ENCODE peak calls at places on chromosomes 6 and 20, in five cellular contexts. One of them, this sample, is unnamed.

GRCh38 chr20:16446246-16446645 is 127.0 kb downstream of the KIF16B start:
- DNase-seq in mammary epithelial cell: no peak
- DNase-seq in thyroid gland: no peak
- DNase-seq in SJSA1: no peak
- DNase-seq in left ventricle myocardium inferior: no peak
- DNase-seq in this sample: no peak

GRCh38 chr20:25533920-25534700 is 51.2 kb downstream of the NINL start:
- DNase-seq in SJSA1: no peak
- DNase-seq in thyroid gland: no peak
- DNase-seq in mammary epithelial cell: no peak
- DNase-seq in left ventricle myocardium inferior: no peak
- DNase-seq in this sample: no peak

GRCh38 chr6:138323821-138324220 is 53.9 kb upstream of the SMIM28 start:
- DNase-seq in mammary epithelial cell: no peak
- DNase-seq in left ventricle myocardium inferior: no peak
- DNase-seq in SJSA1: no peak
- DNase-seq in thyroid gland: no peak
- DNase-seq in this sample: no peak

GRCh38 chr6:14661188-14661587 is 543.6 kb downstream of the CD83 start:
- DNase-seq in SJSA1: no peak
- DNase-seq in left ventricle myocardium inferior: no peak
- DNase-seq in thyroid gland: peak; percentile 40
- DNase-seq in mammary epithelial cell: peak; percentile 25
- DNase-seq in this sample: no peak

GRCh38 chr6:128204621-128205020 is 303.8 kb upstream of the THEMIS start:
- DNase-seq in left ventricle myocardium inferior: no peak
- DNase-seq in thyroid gland: no peak
- DNase-seq in SJSA1: no peak
- DNase-seq in mammary epithelial cell: peak; percentile 44
- DNase-seq in this sample: no peak

GRCh38 chr20:31842471-31843157 is 2.8 kb downstream of the FOXS1 start:
- DNase-seq in thyroid gland: no peak
- DNase-seq in SJSA1: peak; percentile 62
- DNase-seq in left ventricle myocardium inferior: peak; percentile 77
- DNase-seq in mammary epithelial cell: no peak
- DNase-seq in this sample: no peak

GRCh38 chr6:47059216-47059885 is 17.2 kb upstream of the ADGRF1 start:
- DNase-seq in SJSA1: no peak
- DNase-seq in thyroid gland: no peak
- DNase-seq in left ventricle myocardium inferior: no peak
- DNase-seq in mammary epithelial cell: peak; percentile 87
- DNase-seq in this sample: peak; percentile 14

GRCh38 chr20:15643713-15644112 is 929.5 kb downstream of the KIF16B start:
- DNase-seq in thyroid gland: no peak
- DNase-seq in SJSA1: no peak
- DNase-seq in left ventricle myocardium inferior: no peak
- DNase-seq in mammary epithelial cell: no peak
- DNase-seq in this sample: peak; percentile 43

GRCh38 chr6:112010328-112010727 is 43.6 kb upstream of the CCN6 start:
- DNase-seq in mammary epithelial cell: peak; percentile 21
- DNase-seq in thyroid gland: no peak
- DNase-seq in left ventricle myocardium inferior: no peak
- DNase-seq in SJSA1: no peak
- DNase-seq in this sample: no peak

GRCh38 chr20:43936371-43936770 is 21.7 kb downstream of the TOX2 start:
- DNase-seq in left ventricle myocardium inferior: no peak
- DNase-seq in thyroid gland: no peak
- DNase-seq in SJSA1: no peak
- DNase-seq in mammary epithelial cell: peak; percentile 43
- DNase-seq in this sample: peak; percentile 72

GRCh38 chr6:23244300-23244699 is 674.9 kb downstream of the HDGFL1 start:
- DNase-seq in SJSA1: no peak
- DNase-seq in mammary epithelial cell: peak; percentile 48
- DNase-seq in thyroid gland: no peak
- DNase-seq in left ventricle myocardium inferior: no peak
- DNase-seq in this sample: no peak

GRCh38 chr6:105646391-105646867 is 243.5 kb upstream of the PREP start:
- DNase-seq in left ventricle myocardium inferior: no peak
- DNase-seq in thyroid gland: no peak
- DNase-seq in mammary epithelial cell: peak; percentile 68
- DNase-seq in SJSA1: no peak
- DNase-seq in this sample: no peak

GRCh38 chr20:50645253-50646068 is 45.9 kb downstream of the RIPOR3 start:
- DNase-seq in thyroid gland: no peak
- DNase-seq in mammary epithelial cell: peak; percentile 95
- DNase-seq in left ventricle myocardium inferior: peak; percentile 58
- DNase-seq in SJSA1: peak; percentile 99
- DNase-seq in this sample: no peak

GRCh38 chr20:9474835-9475413 is 39.5 kb upstream of the LAMP5 start:
- DNase-seq in mammary epithelial cell: no peak
- DNase-seq in thyroid gland: no peak
- DNase-seq in SJSA1: no peak
- DNase-seq in left ventricle myocardium inferior: no peak
- DNase-seq in this sample: no peak

GRCh38 chr6:156174026-156174880 is 602.9 kb upstream of the ARID1B start:
- DNase-seq in SJSA1: no peak
- DNase-seq in mammary epithelial cell: peak; percentile 3
- DNase-seq in thyroid gland: no peak
- DNase-seq in left ventricle myocardium inferior: no peak
- DNase-seq in this sample: no peak

GRCh38 chr6:5905431-5906339 is 101.0 kb downstream of the NRN1 start:
- DNase-seq in thyroid gland: peak; percentile 69
- DNase-seq in SJSA1: peak; percentile 77
- DNase-seq in left ventricle myocardium inferior: peak; percentile 80
- DNase-seq in mammary epithelial cell: peak; percentile 84
- DNase-seq in this sample: no peak

GRCh38 chr6:146950351-146950835 is 253.8 kb upstream of the STXBP5 start:
- DNase-seq in mammary epithelial cell: no peak
- DNase-seq in SJSA1: no peak
- DNase-seq in thyroid gland: no peak
- DNase-seq in left ventricle myocardium inferior: no peak
- DNase-seq in this sample: no peak

GRCh38 chr6:125748534-125749111 is 809 bp upstream of the HEY2 start:
- DNase-seq in thyroid gland: no peak
- DNase-seq in SJSA1: no peak
- DNase-seq in left ventricle myocardium inferior: no peak
- DNase-seq in mammary epithelial cell: peak; percentile 29
- DNase-seq in this sample: peak; percentile 49

GRCh38 chr20:44723391-44723790 is 8.2 kb downstream of the CCN5 start:
- DNase-seq in thyroid gland: no peak
- DNase-seq in left ventricle myocardium inferior: no peak
- DNase-seq in mammary epithelial cell: no peak
- DNase-seq in SJSA1: peak; percentile 63
- DNase-seq in this sample: no peak

GRCh38 chr6:44660561-44661220 is 273.2 kb downstream of the CDC5L start:
- DNase-seq in SJSA1: no peak
- DNase-seq in mammary epithelial cell: no peak
- DNase-seq in thyroid gland: no peak
- DNase-seq in left ventricle myocardium inferior: no peak
- DNase-seq in this sample: no peak

GRCh38 chr6:42368156-42368555 is 83.6 kb downstream of the TRERF1 start:
- DNase-seq in left ventricle myocardium inferior: no peak
- DNase-seq in SJSA1: no peak
- DNase-seq in mammary epithelial cell: no peak
- DNase-seq in thyroid gland: no peak
- DNase-seq in this sample: no peak

GRCh38 chr6:86193821-86194220 is 551.1 kb upstream of the SYNCRIP start:
- DNase-seq in thyroid gland: no peak
- DNase-seq in left ventricle myocardium inferior: no peak
- DNase-seq in SJSA1: no peak
- DNase-seq in mammary epithelial cell: no peak
- DNase-seq in this sample: no peak

GRCh38 chr6:138346302-138347195 is 31.2 kb upstream of the SMIM28 start:
- DNase-seq in SJSA1: no peak
- DNase-seq in thyroid gland: no peak
- DNase-seq in mammary epithelial cell: peak; percentile 39
- DNase-seq in left ventricle myocardium inferior: no peak
- DNase-seq in this sample: no peak

GRCh38 chr20:50335105-50335504 is 144.5 kb downstream of the CEBPB start:
- DNase-seq in thyroid gland: peak; percentile 65
- DNase-seq in SJSA1: no peak
- DNase-seq in mammary epithelial cell: peak; percentile 71
- DNase-seq in left ventricle myocardium inferior: no peak
- DNase-seq in this sample: peak; percentile 70

GRCh38 chr6:31631681-31632278 is 11.3 kb downstream of the PRRC2A start:
- DNase-seq in SJSA1: no peak
- DNase-seq in left ventricle myocardium inferior: no peak
- DNase-seq in mammary epithelial cell: no peak
- DNase-seq in thyroid gland: no peak
- DNase-seq in this sample: no peak
- H3K36me3 ChIP-seq in SJSA1: peaks cover 99% of the 10 kb centered on the region
- H3K36me3 ChIP-seq in left ventricle myocardium inferior: peaks cover 100% of the 10 kb centered on the region
- H3K36me3 ChIP-seq in mammary epithelial cell: peaks cover 55% of the 10 kb centered on the region
- H3K36me3 ChIP-seq in thyroid gland: peaks cover 99% of the 10 kb centered on the region
- H3K36me3 ChIP-seq in this sample: peaks cover 72% of the 10 kb centered on the region

DNA sequence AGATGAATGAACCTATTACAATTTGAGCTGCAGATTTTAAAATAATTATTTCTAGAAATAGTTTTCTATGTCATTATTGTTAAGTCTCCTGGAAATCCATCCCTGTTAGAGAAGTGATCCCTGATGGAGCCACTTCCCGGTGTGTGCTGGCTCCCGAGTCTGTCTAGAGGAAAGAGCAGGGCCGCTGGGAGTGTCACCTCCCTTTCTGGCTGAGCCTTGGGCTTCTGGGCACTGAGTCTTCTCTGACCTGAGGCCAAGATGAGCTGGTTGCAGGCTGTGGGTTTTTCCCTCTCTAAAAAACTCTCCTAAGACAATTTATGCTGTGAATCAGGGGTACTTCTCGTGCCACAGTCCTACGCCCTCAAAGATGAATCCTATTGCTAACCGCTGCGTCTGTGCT is 28.8 kb upstream of the TCFL5 start:
- DNase-seq in left ventricle myocardium inferior: no peak
- DNase-seq in mammary epithelial cell: no peak
- DNase-seq in SJSA1: no peak
- DNase-seq in thyroid gland: no peak
- DNase-seq in this sample: no peak
- H3K36me3 ChIP-seq in left ventricle myocardium inferior: peaks cover 88% of the 10 kb centered on the region
- H3K36me3 ChIP-seq in mammary epithelial cell: peaks cover 68% of the 10 kb centered on the region
- H3K36me3 ChIP-seq in SJSA1: peaks cover 94% of the 10 kb centered on the region
- H3K36me3 ChIP-seq in thyroid gland: peaks cover 79% of the 10 kb centered on the region
- H3K36me3 ChIP-seq in this sample: peaks cover 68% of the 10 kb centered on the region

GRCh38 chr6:170251776-170252571 is 38.9 kb downstream of the DLL1 start:
- DNase-seq in left ventricle myocardium inferior: no peak
- DNase-seq in SJSA1: no peak
- DNase-seq in thyroid gland: no peak
- DNase-seq in mammary epithelial cell: no peak
- DNase-seq in this sample: no peak

GRCh38 chr6:170250981-170251775 is 39.7 kb downstream of the DLL1 start:
- DNase-seq in mammary epithelial cell: no peak
- DNase-seq in thyroid gland: no peak
- DNase-seq in left ventricle myocardium inferior: no peak
- DNase-seq in SJSA1: no peak
- DNase-seq in this sample: no peak

GRCh38 chr6:170253910-170254269 is 37.0 kb downstream of the DLL1 start:
- DNase-seq in SJSA1: no peak
- DNase-seq in mammary epithelial cell: no peak
- DNase-seq in thyroid gland: no peak
- DNase-seq in left ventricle myocardium inferior: no peak
- DNase-seq in this sample: no peak

GRCh38 chr6:170254315-170255213 is 36.3 kb downstream of the DLL1 start:
- DNase-seq in mammary epithelial cell: no peak
- DNase-seq in SJSA1: no peak
- DNase-seq in left ventricle myocardium inferior: no peak
- DNase-seq in thyroid gland: no peak
- DNase-seq in this sample: no peak

DNA sequence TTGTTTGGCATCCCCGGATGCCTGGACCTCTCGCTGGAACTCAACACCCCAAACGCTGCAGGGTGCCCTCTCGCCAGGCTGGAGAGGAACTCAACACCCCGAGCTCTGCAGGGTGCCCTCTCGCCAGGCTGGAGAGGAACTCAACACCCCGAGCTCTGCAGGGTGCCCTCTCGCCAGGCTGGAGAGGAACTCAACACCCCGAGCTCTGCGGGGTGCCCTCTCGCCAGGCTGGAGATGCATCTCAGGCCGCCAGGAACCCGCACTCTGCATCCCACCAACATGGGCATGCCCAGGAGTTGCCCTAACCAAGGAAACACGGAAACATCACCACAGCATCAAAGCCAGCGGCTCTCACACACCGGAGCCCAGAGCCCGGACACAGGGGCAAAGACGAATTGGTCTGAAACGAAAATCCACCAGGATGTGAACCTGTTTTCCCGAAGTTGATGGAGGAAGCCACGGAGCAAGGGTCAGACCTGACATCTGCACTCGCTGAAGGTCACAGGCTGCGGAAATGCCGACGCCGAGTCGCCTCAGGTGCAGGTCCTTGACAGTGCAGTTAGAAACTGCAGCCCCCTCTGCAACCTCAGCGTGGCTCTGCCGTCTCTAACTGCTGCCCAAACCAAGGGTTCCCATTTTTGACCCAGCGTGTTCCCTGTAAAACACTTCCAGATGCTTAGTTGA is 37.5 kb downstream of the DLL1 start:
- DNase-seq in thyroid gland: no peak
- DNase-seq in left ventricle myocardium inferior: no peak
- DNase-seq in mammary epithelial cell: no peak
- DNase-seq in SJSA1: no peak
- DNase-seq in this sample: no peak
- H3K36me3 ChIP-seq in thyroid gland: no peaks in the 10 kb centered on the region
- H3K36me3 ChIP-seq in left ventricle myocardium inferior: no peaks in the 10 kb centered on the region
- H3K36me3 ChIP-seq in mammary epithelial cell: no peaks in the 10 kb centered on the region
- H3K36me3 ChIP-seq in SJSA1: no peaks in the 10 kb centered on the region
- H3K36me3 ChIP-seq in this sample: no peaks in the 10 kb centered on the region

GRCh38 chr6:11536795-11537194 is 754 bp upstream of the TMEM170B start:
- DNase-seq in mammary epithelial cell: no peak
- DNase-seq in SJSA1: no peak
- DNase-seq in left ventricle myocardium inferior: no peak
- DNase-seq in thyroid gland: peak; percentile 25
- DNase-seq in this sample: no peak
- H3K36me3 ChIP-seq in mammary epithelial cell: no peaks in the 10 kb centered on the region
- H3K36me3 ChIP-seq in SJSA1: no peaks in the 10 kb centered on the region
- H3K36me3 ChIP-seq in left ventricle myocardium inferior: no peaks in the 10 kb centered on the region
- H3K36me3 ChIP-seq in thyroid gland: no peaks in the 10 kb centered on the region
- H3K36me3 ChIP-seq in this sample: no peaks in the 10 kb centered on the region

GRCh38 chr6:168260385-168260987 is 59.1 kb downstream of the DACT2 start:
- DNase-seq in left ventricle myocardium inferior: no peak
- DNase-seq in thyroid gland: no peak
- DNase-seq in mammary epithelial cell: no peak
- DNase-seq in SJSA1: no peak
- DNase-seq in this sample: no peak

GRCh38 chr6:168256940-168257339 is 62.6 kb downstream of the DACT2 start:
- DNase-seq in mammary epithelial cell: no peak
- DNase-seq in SJSA1: peak; percentile 1
- DNase-seq in thyroid gland: no peak
- DNase-seq in left ventricle myocardium inferior: no peak
- DNase-seq in this sample: no peak

GRCh38 chr6:168252267-168252666 is 67.3 kb downstream of the DACT2 start:
- DNase-seq in left ventricle myocardium inferior: no peak
- DNase-seq in SJSA1: peak; percentile 23
- DNase-seq in thyroid gland: no peak
- DNase-seq in mammary epithelial cell: no peak
- DNase-seq in this sample: no peak

GRCh38 chr6:168258795-168259194 is 60.8 kb downstream of the DACT2 start:
- DNase-seq in thyroid gland: no peak
- DNase-seq in SJSA1: peak; percentile 9
- DNase-seq in left ventricle myocardium inferior: no peak
- DNase-seq in mammary epithelial cell: no peak
- DNase-seq in this sample: no peak

GRCh38 chr6:168255283-168255881 is 64.2 kb downstream of the DACT2 start:
- DNase-seq in thyroid gland: no peak
- DNase-seq in mammary epithelial cell: no peak
- DNase-seq in left ventricle myocardium inferior: no peak
- DNase-seq in SJSA1: peak; percentile 23
- DNase-seq in this sample: no peak
- H3K36me3 ChIP-seq in thyroid gland: no peaks in the 10 kb centered on the region
- H3K36me3 ChIP-seq in mammary epithelial cell: no peaks in the 10 kb centered on the region
- H3K36me3 ChIP-seq in left ventricle myocardium inferior: no peaks in the 10 kb centered on the region
- H3K36me3 ChIP-seq in SJSA1: no peaks in the 10 kb centered on the region
- H3K36me3 ChIP-seq in this sample: no peaks in the 10 kb centered on the region